ENCODE peak calls at places on chromosomes 7 and 10, in eight cellular contexts. One of them, this sample, is unnamed.

GRCh38 chr10:74612195-74612594 is 214.2 kb upstream of the KAT6B start:
- DNase-seq in lower leg skin: no peak
- DNase-seq in erythroblast: no peak
- DNase-seq in heart left ventricle: no peak
- DNase-seq in A549: no peak
- DNase-seq in GM12891: no peak
- DNase-seq in tibial nerve: no peak
- DNase-seq in transverse colon: no peak
- DNase-seq in this sample: no peak

GRCh38 chr7:152459724-152460251 is 24.0 kb upstream of the KMT2C start:
- DNase-seq in tibial nerve: no peak
- DNase-seq in A549: no peak
- DNase-seq in transverse colon: peak; percentile 14
- DNase-seq in GM12891: no peak
- DNase-seq in lower leg skin: peak; percentile 31
- DNase-seq in heart left ventricle: peak; percentile 30
- DNase-seq in erythroblast: peak; percentile 19
- DNase-seq in this sample: peak; percentile 59

GRCh38 chr7:82678259-82678658 is 234.7 kb upstream of the CACNA2D1 start:
- DNase-seq in A549: no peak
- DNase-seq in transverse colon: no peak
- DNase-seq in heart left ventricle: no peak
- DNase-seq in lower leg skin: no peak
- DNase-seq in tibial nerve: no peak
- DNase-seq in erythroblast: no peak
- DNase-seq in GM12891: no peak
- DNase-seq in this sample: no peak

GRCh38 chr10:84076540-84077195 is 62.6 kb upstream of the GHITM start:
- DNase-seq in heart left ventricle: no peak
- DNase-seq in GM12891: peak; percentile 10
- DNase-seq in A549: peak; percentile 7
- DNase-seq in lower leg skin: no peak
- DNase-seq in erythroblast: peak; percentile 1
- DNase-seq in transverse colon: no peak
- DNase-seq in tibial nerve: no peak
- DNase-seq in this sample: no peak

GRCh38 chr10:15180736-15181135 is 12.2 kb upstream of the NMT2 start:
- DNase-seq in tibial nerve: no peak
- DNase-seq in heart left ventricle: no peak
- DNase-seq in lower leg skin: no peak
- DNase-seq in A549: no peak
- DNase-seq in transverse colon: no peak
- DNase-seq in GM12891: no peak
- DNase-seq in erythroblast: no peak
- DNase-seq in this sample: no peak

GRCh38 chr10:62817120-62817762 is 1.1 kb upstream of the EGR2 start:
- DNase-seq in erythroblast: peak; percentile 69
- DNase-seq in lower leg skin: peak; percentile 35
- DNase-seq in GM12891: peak; percentile 47
- DNase-seq in A549: peak; percentile 27
- DNase-seq in transverse colon: peak; percentile 58
- DNase-seq in tibial nerve: no peak
- DNase-seq in heart left ventricle: peak; percentile 70
- DNase-seq in this sample: peak; percentile 68

GRCh38 chr7:158815471-158816128 is 13.7 kb downstream of the ESYT2 start:
- DNase-seq in heart left ventricle: no peak
- DNase-seq in tibial nerve: no peak
- DNase-seq in GM12891: no peak
- DNase-seq in A549: no peak
- DNase-seq in erythroblast: no peak
- DNase-seq in transverse colon: no peak
- DNase-seq in lower leg skin: no peak
- DNase-seq in this sample: no peak

GRCh38 chr7:47873767-47874166 is 74.5 kb downstream of the PKD1L1 start:
- DNase-seq in heart left ventricle: no peak
- DNase-seq in transverse colon: no peak
- DNase-seq in GM12891: no peak
- DNase-seq in tibial nerve: no peak
- DNase-seq in lower leg skin: no peak
- DNase-seq in A549: peak; percentile 79
- DNase-seq in erythroblast: no peak
- DNase-seq in this sample: no peak

GRCh38 chr10:46283217-46283944 is 3.4 kb upstream of the ANTXRL start:
- DNase-seq in GM12891: no peak
- DNase-seq in erythroblast: no peak
- DNase-seq in A549: no peak
- DNase-seq in lower leg skin: no peak
- DNase-seq in heart left ventricle: no peak
- DNase-seq in tibial nerve: no peak
- DNase-seq in transverse colon: peak; percentile 3
- DNase-seq in this sample: no peak

GRCh38 chr7:120185940-120186682 is 86.9 kb upstream of the KCND2 start:
- DNase-seq in A549: no peak
- DNase-seq in heart left ventricle: no peak
- DNase-seq in lower leg skin: no peak
- DNase-seq in transverse colon: no peak
- DNase-seq in erythroblast: no peak
- DNase-seq in tibial nerve: no peak
- DNase-seq in GM12891: no peak
- DNase-seq in this sample: no peak

GRCh38 chr10:5615263-5615820 is 51.1 kb downstream of the ASB13 start:
- DNase-seq in tibial nerve: no peak
- DNase-seq in erythroblast: no peak
- DNase-seq in heart left ventricle: no peak
- DNase-seq in transverse colon: no peak
- DNase-seq in lower leg skin: no peak
- DNase-seq in GM12891: no peak
- DNase-seq in A549: peak; percentile 69
- DNase-seq in this sample: no peak

GRCh38 chr7:7157887-7158271 is 24.5 kb upstream of the C1GALT1 start:
- DNase-seq in erythroblast: no peak
- DNase-seq in GM12891: no peak
- DNase-seq in A549: no peak
- DNase-seq in heart left ventricle: no peak
- DNase-seq in transverse colon: no peak
- DNase-seq in tibial nerve: no peak
- DNase-seq in lower leg skin: no peak
- DNase-seq in this sample: no peak

GRCh38 chr10:31136951-31137885 is 105.6 kb upstream of the ZNF438 start:
- DNase-seq in heart left ventricle: no peak
- DNase-seq in A549: no peak
- DNase-seq in tibial nerve: no peak
- DNase-seq in lower leg skin: no peak
- DNase-seq in GM12891: no peak
- DNase-seq in erythroblast: no peak
- DNase-seq in transverse colon: no peak
- DNase-seq in this sample: no peak

GRCh38 chr7:105269397-105269796 is 119.3 kb downstream of the SRPK2 start:
- DNase-seq in lower leg skin: no peak
- DNase-seq in transverse colon: no peak
- DNase-seq in GM12891: no peak
- DNase-seq in heart left ventricle: no peak
- DNase-seq in A549: no peak
- DNase-seq in erythroblast: peak; percentile 43
- DNase-seq in tibial nerve: no peak
- DNase-seq in this sample: no peak

GRCh38 chr7:55272328-55272727 is 92.8 kb upstream of the LANCL2 start:
- DNase-seq in transverse colon: no peak
- DNase-seq in A549: no peak
- DNase-seq in heart left ventricle: no peak
- DNase-seq in erythroblast: no peak
- DNase-seq in lower leg skin: no peak
- DNase-seq in tibial nerve: no peak
- DNase-seq in GM12891: no peak
- DNase-seq in this sample: no peak

GRCh38 chr7:107828540-107828939 is 25.5 kb upstream of the SLC26A3 start:
- DNase-seq in erythroblast: no peak
- DNase-seq in lower leg skin: no peak
- DNase-seq in GM12891: no peak
- DNase-seq in A549: no peak
- DNase-seq in transverse colon: no peak
- DNase-seq in tibial nerve: no peak
- DNase-seq in heart left ventricle: no peak
- DNase-seq in this sample: no peak
- TF ChIP-seq POLR2A in erythroblast: no peak
- TF ChIP-seq POLR2A in lower leg skin: no peak
- TF ChIP-seq POLR2A in GM12891: no peak
- TF ChIP-seq POLR2A in A549: no peak
- TF ChIP-seq POLR2A in transverse colon: no peak
- TF ChIP-seq POLR2A in tibial nerve: no peak
- TF ChIP-seq POLR2A in heart left ventricle: no peak
- TF ChIP-seq POLR2A in this sample: no peak

DNA sequence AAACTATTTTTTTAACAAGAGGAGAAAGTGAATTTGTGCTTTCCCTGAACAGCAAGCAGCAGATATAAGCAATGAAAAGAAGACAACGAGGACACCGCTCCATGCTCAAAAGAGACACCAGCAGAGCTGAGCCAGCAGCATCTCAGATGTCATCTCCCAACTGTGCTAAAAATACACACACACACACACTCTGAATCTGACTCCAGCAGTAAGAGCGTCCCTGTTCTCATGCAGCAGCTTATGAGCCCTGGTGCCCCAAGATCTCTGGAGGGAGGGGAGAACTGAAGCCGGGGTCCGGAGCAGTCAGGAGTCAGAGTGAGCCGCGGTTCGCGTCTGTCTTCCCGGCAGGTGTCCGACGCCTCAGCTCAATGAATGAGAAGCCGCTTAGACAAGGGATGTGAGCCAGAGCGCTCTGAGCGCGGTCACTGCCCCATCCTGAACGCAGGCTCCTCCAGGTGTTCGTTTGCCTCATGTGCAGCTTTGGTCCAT is 49.2 kb downstream of the SVIL start:
- DNase-seq in erythroblast: no peak
- DNase-seq in A549: peak; percentile 49
- DNase-seq in lower leg skin: no peak
- DNase-seq in GM12891: no peak
- DNase-seq in tibial nerve: no peak
- DNase-seq in heart left ventricle: no peak
- DNase-seq in transverse colon: no peak
- DNase-seq in this sample: no peak
- TF ChIP-seq POLR2A in erythroblast: no peak
- TF ChIP-seq POLR2A in A549: no peak
- TF ChIP-seq POLR2A in lower leg skin: no peak
- TF ChIP-seq POLR2A in GM12891: no peak
- TF ChIP-seq POLR2A in tibial nerve: no peak
- TF ChIP-seq POLR2A in heart left ventricle: no peak
- TF ChIP-seq POLR2A in transverse colon: no peak
- TF ChIP-seq POLR2A in this sample: no peak

DNA sequence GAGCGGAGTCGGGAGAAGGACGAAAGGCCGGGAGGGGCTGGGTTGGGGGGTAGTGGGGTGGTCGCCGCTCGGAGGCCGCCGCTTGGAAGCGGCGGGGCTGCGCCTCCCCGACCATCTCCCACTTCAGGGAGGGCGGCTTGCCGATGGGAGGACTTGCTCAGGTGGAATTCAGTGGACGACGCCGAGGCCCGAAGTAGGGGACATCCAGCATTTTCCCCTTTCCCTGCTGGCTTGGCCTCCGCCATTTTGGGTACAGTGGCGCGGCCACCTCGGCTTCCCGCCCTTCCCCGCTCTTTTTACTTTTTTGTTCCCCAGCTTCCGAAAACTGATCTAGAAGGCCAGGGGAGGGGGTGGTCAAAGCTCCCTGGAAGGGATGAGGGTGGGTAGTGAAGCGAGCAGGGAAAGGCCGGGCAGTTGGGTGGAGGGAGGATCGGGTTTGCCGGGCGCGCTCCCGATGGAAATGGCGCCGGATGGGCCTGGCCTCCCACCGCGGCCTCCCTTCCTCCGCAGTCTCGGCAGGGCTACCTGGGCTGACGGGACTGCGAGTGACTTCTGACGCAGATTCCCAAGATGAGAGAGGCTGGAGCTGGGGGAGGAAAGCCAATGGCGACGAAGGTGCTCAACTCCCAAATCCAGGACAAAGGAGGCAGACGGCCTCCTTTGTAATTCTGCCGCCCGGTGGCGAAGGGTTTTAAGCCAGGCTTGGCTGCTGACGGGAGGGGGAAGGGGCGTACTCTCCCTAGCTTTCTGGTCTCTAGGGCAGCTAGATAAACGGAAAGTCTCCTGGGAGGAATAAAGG is at the start of gene PBLD:
- DNase-seq in A549: peak; percentile 82
- DNase-seq in heart left ventricle: peak; percentile 79
- DNase-seq in erythroblast: peak; percentile 88
- DNase-seq in transverse colon: peak; percentile 77
- DNase-seq in lower leg skin: peak; percentile 71
- DNase-seq in GM12891: peak; percentile 22
- DNase-seq in tibial nerve: peak; percentile 38
- DNase-seq in this sample: peak; percentile 73
- TF ChIP-seq POLR2A in A549: peak; percentile 73
- TF ChIP-seq POLR2A in heart left ventricle: peak; percentile 63
- TF ChIP-seq POLR2A in erythroblast: no peak
- TF ChIP-seq POLR2A in transverse colon: peak; percentile 84
- TF ChIP-seq POLR2A in lower leg skin: no peak
- TF ChIP-seq POLR2A in GM12891: peak; percentile 67
- TF ChIP-seq POLR2A in tibial nerve: peak; percentile 37
- TF ChIP-seq POLR2A in this sample: peak; percentile 74

GRCh38 chr10:98446121-98446655 is 547 bp downstream of the HPS1 start:
- DNase-seq in heart left ventricle: peak; percentile 33
- DNase-seq in erythroblast: peak; percentile 87
- DNase-seq in transverse colon: peak; percentile 46
- DNase-seq in GM12891: no peak
- DNase-seq in tibial nerve: no peak
- DNase-seq in A549: no peak
- DNase-seq in lower leg skin: no peak
- DNase-seq in this sample: peak; percentile 46

GRCh38 chr10:98445200-98445812 is 1.4 kb downstream of the HPS1 start:
- DNase-seq in erythroblast: no peak
- DNase-seq in lower leg skin: no peak
- DNase-seq in transverse colon: no peak
- DNase-seq in heart left ventricle: no peak
- DNase-seq in tibial nerve: no peak
- DNase-seq in GM12891: no peak
- DNase-seq in A549: no peak
- DNase-seq in this sample: no peak

GRCh38 chr10:98449287-98449686 is 2.6 kb upstream of the HPS1 start:
- DNase-seq in A549: no peak
- DNase-seq in GM12891: no peak
- DNase-seq in erythroblast: no peak
- DNase-seq in tibial nerve: no peak
- DNase-seq in transverse colon: no peak
- DNase-seq in heart left ventricle: no peak
- DNase-seq in lower leg skin: no peak
- DNase-seq in this sample: no peak

GRCh38 chr10:98444314-98445006 is 2.3 kb downstream of the HPS1 start:
- DNase-seq in transverse colon: no peak
- DNase-seq in lower leg skin: no peak
- DNase-seq in tibial nerve: no peak
- DNase-seq in A549: no peak
- DNase-seq in heart left ventricle: no peak
- DNase-seq in GM12891: no peak
- DNase-seq in erythroblast: peak; percentile 47
- DNase-seq in this sample: no peak

GRCh38 chr10:98446656-98447221 is at the start of gene HPS1:
- DNase-seq in heart left ventricle: peak; percentile 86
- DNase-seq in erythroblast: peak; percentile 93
- DNase-seq in GM12891: peak; percentile 91
- DNase-seq in lower leg skin: peak; percentile 71
- DNase-seq in A549: peak; percentile 73
- DNase-seq in tibial nerve: peak; percentile 71
- DNase-seq in transverse colon: peak; percentile 87
- DNase-seq in this sample: peak; percentile 84
- TF ChIP-seq POLR2A in heart left ventricle: peak; percentile 78
- TF ChIP-seq POLR2A in erythroblast: peak; percentile 93
- TF ChIP-seq POLR2A in GM12891: peak; percentile 79
- TF ChIP-seq POLR2A in lower leg skin: no peak
- TF ChIP-seq POLR2A in A549: peak; percentile 82
- TF ChIP-seq POLR2A in tibial nerve: peak; percentile 89
- TF ChIP-seq POLR2A in transverse colon: peak; percentile 93
- TF ChIP-seq POLR2A in this sample: peak; percentile 86